ENCODE peak calls at places on chromosomes 5 and 9, in nine cellular contexts. Y is foreskin fibroblast, S is fibroblast of lung, F is psoas muscle, G is cardiac muscle cell, E is HCT116, J is NB4, H is AG10803, O is upper lobe of right lung. U is an unnamed sample.

GRCh38 chr5:149094996-149095395 is 32.1 kb upstream of the SH3TC2 start:
- DNase-seq in H (no peak), F (no peak), O (no peak), E (no peak), Y (no peak), G (no peak), J (no peak), S (no peak), U (no peak)

GRCh38 chr5:168291281-168291960 is at the start of gene WWC1:
- DNase-seq in O (peak), H (no peak), S (peak), G (peak), J (no peak), F (peak), E (peak), Y (peak), U (no peak)

GRCh38 chr5:138354926-138355378 is 2.5 kb downstream of the KDM3B start:
- DNase-seq in E (no peak), Y (peak), G (peak), S (peak), J (peak), O (no peak), F (no peak), H (peak), U (no peak)

GRCh38 chr9:137757139-137757538 is 120.4 kb upstream of the CACNA1B start:
- DNase-seq in H (no peak), O (no peak), G (no peak), S (no peak), E (no peak), F (peak), Y (no peak), J (no peak), U (no peak)

GRCh38 chr5:14669975-14670374 is 5.5 kb downstream of the OTULIN start:
- DNase-seq in G (no peak), Y (no peak), O (no peak), S (peak), E (no peak), F (no peak), H (peak), J (no peak), U (no peak)

GRCh38 chr9:110185806-110186205 is 22.2 kb downstream of the C9orf152 start:
- DNase-seq in E (no peak), S (no peak), O (no peak), G (no peak), F (no peak), H (no peak), J (no peak), Y (no peak), U (no peak)

GRCh38 chr9:82115900-82116299 is 127.3 kb downstream of the SPATA31D1 start:
- DNase-seq in F (no peak), S (no peak), O (no peak), J (no peak), H (no peak), E (no peak), G (no peak), Y (no peak), U (no peak)

GRCh38 chr9:37266630-37267029 is 146.3 kb downstream of the ZCCHC7 start:
- DNase-seq in E (no peak), G (no peak), O (no peak), J (no peak), Y (no peak), F (no peak), S (no peak), H (no peak), U (no peak)

GRCh38 chr5:122805481-122805880 is 30.6 kb downstream of the SNX2 start:
- DNase-seq in G (peak), F (no peak), J (peak), Y (peak), E (no peak), O (no peak), H (peak), S (peak), U (no peak)

GRCh38 chr5:94693845-94694370 is 75.4 kb downstream of the SLF1 start:
- DNase-seq in H (no peak), F (no peak), E (no peak), J (no peak), Y (no peak), S (no peak), G (no peak), O (no peak), U (no peak)

GRCh38 chr5:123176224-123176937 is 87.3 kb downstream of the PRDM6 start:
- DNase-seq in Y (peak), H (peak), O (no peak), S (peak), E (no peak), J (no peak), F (no peak), G (peak), U (no peak)

GRCh38 chr5:152309926-152310450 is 95.1 kb downstream of the NMUR2 start:
- DNase-seq in O (no peak), E (no peak), J (no peak), H (no peak), S (no peak), G (no peak), F (no peak), Y (no peak), U (no peak)

GRCh38 chr9:23117621-23118020 is 671.0 kb downstream of the DMRTA1 start:
- DNase-seq in J (no peak), Y (no peak), H (peak), O (no peak), S (peak), F (no peak), G (no peak), E (no peak), U (no peak)

GRCh38 chr9:100474082-100474949 is 1.4 kb downstream of the TMEFF1 start:
- DNase-seq in O (no peak), Y (peak), E (no peak), S (no peak), G (no peak), F (no peak), H (no peak), J (no peak), U (no peak)

GRCh38 chr9:5511476-5511875 is 1.1 kb downstream of the PDCD1LG2 start:
- DNase-seq in J (no peak), O (no peak), Y (peak), G (no peak), F (no peak), S (peak), H (no peak), E (no peak), U (no peak)
- H3K4me3 ChIP-seq in J (no peak), O (peak), Y (peak), G (no peak), F (peak), S (peak), H (peak), E (no peak), U (peak)

GRCh38 chr9:129888809-129889460 is 53.7 kb downstream of the USP20 start:
- DNase-seq in S (no peak), G (no peak), O (no peak), Y (no peak), J (no peak), E (no peak), F (no peak), H (no peak), U (no peak)
- H3K4me3 ChIP-seq in S (no peak), G (no peak), O (no peak), Y (no peak), J (peak), E (no peak), F (peak), H (no peak), U (no peak)

DNA sequence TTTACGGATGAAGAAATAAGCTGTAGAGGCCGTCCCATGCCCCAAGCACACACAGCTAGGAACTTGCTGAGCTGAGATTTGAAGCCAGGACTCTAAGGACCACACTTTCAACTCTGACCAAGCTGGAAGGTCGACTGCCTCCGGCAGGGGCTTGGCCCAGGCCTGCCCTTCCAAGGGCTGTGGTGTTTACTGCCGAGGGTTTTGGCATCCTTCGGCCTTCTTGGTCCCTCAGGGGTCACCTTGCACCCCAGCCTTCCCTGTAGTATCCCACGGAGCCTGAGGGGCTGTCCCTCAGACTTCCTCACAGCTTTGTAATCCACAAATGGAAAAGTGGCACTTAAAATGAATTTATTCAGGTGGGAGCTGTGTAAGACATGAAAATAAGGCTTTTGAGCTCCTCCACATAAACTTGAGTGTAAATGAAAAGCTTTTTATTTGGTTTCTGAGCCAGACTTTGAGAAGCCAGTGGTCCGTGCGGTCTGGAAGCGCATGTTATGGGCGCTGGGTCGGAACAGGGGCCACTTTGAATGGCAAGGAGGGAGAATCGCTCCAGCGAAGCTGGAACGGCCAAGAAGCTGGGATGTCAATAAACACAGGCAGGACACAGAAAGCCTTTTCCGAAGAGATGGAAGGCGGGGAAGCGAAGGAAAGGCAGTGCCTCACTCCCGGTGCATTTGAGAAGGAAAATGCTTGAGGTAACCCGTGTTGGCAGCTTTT is 83.9 kb upstream of the SPRY4 start:
- DNase-seq in E (no peak), S (no peak), F (no peak), O (no peak), Y (no peak), G (no peak), H (no peak), J (no peak), U (no peak)
- H3K4me3 ChIP-seq in E (no peak), S (no peak), F (no peak), O (no peak), Y (no peak), G (no peak), H (no peak), J (no peak), U (no peak)

DNA sequence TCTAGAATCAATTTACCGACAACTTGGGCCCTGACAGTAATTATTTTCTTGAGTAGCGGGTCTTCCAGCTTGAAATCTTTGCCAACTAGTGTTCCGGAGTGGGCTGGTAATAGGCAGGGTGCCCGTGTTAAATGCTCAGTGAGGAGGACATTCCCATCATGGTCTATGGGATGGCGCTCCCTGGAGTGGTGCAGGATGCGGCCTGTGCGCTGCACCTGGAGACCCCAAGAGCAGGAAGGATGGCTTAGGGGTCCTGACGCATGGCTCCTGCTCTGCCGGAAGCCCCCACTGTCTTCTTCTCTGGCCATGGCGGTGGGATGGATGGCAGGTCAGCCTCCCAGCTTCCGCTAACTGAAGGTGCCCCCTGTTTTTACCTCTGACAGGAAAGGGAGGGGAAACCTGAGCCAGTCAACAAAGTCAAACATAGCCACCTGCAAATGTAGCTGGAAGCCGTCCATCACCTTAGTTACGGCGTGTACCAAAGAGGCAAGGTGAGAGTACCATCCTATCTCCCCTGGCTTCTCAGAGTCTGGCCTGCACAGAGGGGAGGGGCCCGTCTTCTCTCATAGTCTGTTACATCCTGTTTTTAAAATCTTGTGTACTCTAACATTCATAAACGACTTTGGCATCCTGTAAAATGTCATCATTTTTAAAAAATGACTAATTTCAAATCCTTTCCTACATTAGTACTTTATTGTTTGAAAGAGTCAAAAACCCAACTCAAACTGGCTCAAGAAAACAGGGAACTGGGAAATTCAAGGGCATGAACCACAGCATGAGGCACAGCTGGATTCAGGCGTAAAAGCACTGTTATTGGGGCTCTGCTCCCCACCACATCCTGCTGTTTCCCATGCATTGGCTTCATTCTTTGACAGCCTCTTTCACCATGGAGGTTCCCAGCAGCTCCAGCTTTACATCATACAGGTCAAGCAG is 28.5 kb upstream of the UNC5A start:
- DNase-seq in S (no peak), E (no peak), Y (no peak), O (peak), G (no peak), J (no peak), H (no peak), F (no peak), U (no peak)
- H3K4me3 ChIP-seq in S (no peak), E (no peak), Y (no peak), O (no peak), G (no peak), J (no peak), H (no peak), F (no peak), U (no peak)

GRCh38 chr5:52897238-52897614 is 91.9 kb upstream of the ITGA2 start:
- DNase-seq in S (no peak), F (no peak), J (no peak), G (no peak), Y (no peak), E (no peak), O (no peak), H (no peak), U (no peak)
- H3K4me3 ChIP-seq in S (no peak), F (no peak), J (no peak), G (no peak), Y (no peak), E (no peak), O (no peak), H (no peak), U (no peak)

GRCh38 chr9:113566011-113566711 is 102.6 kb downstream of the RGS3 start:
- DNase-seq in G (no peak), O (peak), Y (no peak), J (no peak), F (no peak), H (no peak), S (no peak), E (no peak), U (no peak)
- H3K4me3 ChIP-seq in G (peak), O (peak), Y (peak), J (no peak), F (no peak), H (peak), S (peak), E (no peak), U (peak)

DNA sequence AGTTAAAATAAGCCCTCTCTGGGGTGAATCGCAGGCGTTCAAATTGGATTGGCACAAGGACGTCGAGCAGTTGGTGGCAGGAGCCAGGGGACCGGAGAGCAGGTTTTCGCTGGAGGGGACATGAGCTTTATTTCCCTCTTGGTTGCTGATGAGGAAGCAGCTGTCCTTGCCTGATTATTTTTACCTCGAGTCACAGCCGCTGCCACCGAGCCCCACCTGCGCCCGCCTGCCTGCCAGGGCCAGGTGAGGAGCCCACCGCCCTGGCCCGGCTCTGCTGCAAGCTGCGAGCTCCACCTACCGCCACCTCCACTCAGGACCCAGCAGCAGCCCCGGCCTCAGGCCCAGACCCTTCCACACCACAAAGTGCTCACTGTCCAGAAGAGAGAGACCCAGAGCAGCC is 9.0 kb upstream of the ADGRD2 start:
- DNase-seq in H (no peak), F (no peak), J (no peak), G (no peak), O (no peak), S (no peak), E (no peak), Y (no peak), U (no peak)
- H3K4me3 ChIP-seq in H (no peak), F (no peak), J (no peak), G (no peak), O (no peak), S (no peak), E (no peak), Y (no peak), U (no peak)